ENCODE peak calls at places on chromosomes 2 and 18, in seven cellular contexts. J is upper lobe of left lung; C is CD8-positive, alpha-beta T cell; Y is SJSA1; X is uterus; Z is spleen; O is lower lobe of right lung. N is an unnamed sample.

GRCh38 chr18:3836483-3836882 is 386.5 kb downstream of the TGIF1 start:
- DNase-seq in J (no peak), O (no peak), Z (no peak), C (no peak), X (no peak), Y (no peak), N (no peak)

GRCh38 chr2:61177727-61178549 is 15.9 kb downstream of the C2orf74 start:
- DNase-seq in Y (peak; percentile 50), O (peak; percentile 57), X (peak; percentile 41), Z (peak; percentile 89), C (peak; percentile 68), J (peak; percentile 89), N (peak; percentile 70)

GRCh38 chr18:21960189-21960588 is 209.2 kb upstream of the GATA6 start:
- DNase-seq in O (no peak), J (no peak), Y (no peak), X (no peak), Z (no peak), C (no peak), N (no peak)

GRCh38 chr2:55742996-55743395 is 49.4 kb upstream of the PNPT1 start:
- DNase-seq in O (no peak), C (no peak), Z (no peak), Y (no peak), J (no peak), X (no peak), N (no peak)

GRCh38 chr2:52084760-52085159 is 1052.8 kb upstream of the NRXN1 start:
- DNase-seq in O (no peak), Z (no peak), J (no peak), X (no peak), Y (no peak), C (no peak), N (no peak)

GRCh38 chr18:25278415-25278814 is 73.6 kb downstream of the ZNF521 start:
- DNase-seq in Y (no peak), Z (no peak), X (no peak), J (no peak), O (no peak), C (no peak), N (no peak)

GRCh38 chr2:121202541-121203310 is 82.3 kb downstream of the TFCP2L1 start:
- DNase-seq in Y (no peak), X (no peak), O (peak; percentile 27), J (no peak), C (no peak), Z (peak; percentile 64), N (peak; percentile 32)

GRCh38 chr2:215711484-215712034 is 275.7 kb upstream of the FN1 start:
- DNase-seq in Z (no peak), Y (peak; percentile 41), O (no peak), X (no peak), J (no peak), C (no peak), N (no peak)

GRCh38 chr2:109028280-109028679 is 39.3 kb upstream of the EDAR start:
- DNase-seq in J (no peak), Y (no peak), Z (no peak), O (no peak), X (no peak), C (no peak), N (no peak)

GRCh38 chr2:133787207-133787606 is 218.9 kb upstream of the NCKAP5 start:
- DNase-seq in X (no peak), Y (no peak), Z (no peak), J (no peak), C (no peak), O (no peak), N (no peak)

GRCh38 chr2:227411320-227411989 is 23.7 kb upstream of the SCYGR1 start:
- DNase-seq in C (no peak), J (peak; percentile 13), O (no peak), X (no peak), Z (no peak), Y (no peak), N (no peak)

GRCh38 chr2:230225486-230225885 is at the start of gene SP140:
- DNase-seq in J (no peak), Z (peak; percentile 93), X (no peak), C (peak; percentile 73), Y (no peak), O (peak; percentile 72), N (peak; percentile 49)

GRCh38 chr2:14614011-14614410 is 18.5 kb upstream of the LRATD1 start:
- DNase-seq in J (no peak), Y (no peak), X (no peak), C (no peak), O (no peak), Z (no peak), N (no peak)

GRCh38 chr2:229416116-229416694 is 145.1 kb upstream of the PID1 start:
- DNase-seq in C (no peak), Y (no peak), Z (no peak), O (peak; percentile 84), X (peak; percentile 81), J (peak; percentile 0), N (peak; percentile 82)

GRCh38 chr2:181070119-181070833 is 89.9 kb downstream of the UBE2E3 start:
- DNase-seq in Z (no peak), Y (no peak), X (no peak), J (no peak), O (no peak), C (no peak), N (no peak)

GRCh38 chr2:162731917-162732804 is 106.4 kb downstream of the KCNH7 start:
- DNase-seq in C (no peak), J (no peak), Y (no peak), X (no peak), Z (no peak), O (no peak), N (no peak)

GRCh38 chr18:79567481-79568147 is 112.0 kb upstream of the CTDP1 start:
- DNase-seq in Z (peak; percentile 53), Y (peak; percentile 89), X (no peak), J (peak; percentile 65), C (no peak), O (peak; percentile 47), N (peak; percentile 69)

GRCh38 chr2:71618327-71619113 is 165.2 kb downstream of the DYSF start:
- DNase-seq in O (no peak), C (peak; percentile 38), X (no peak), Y (peak; percentile 43), Z (no peak), J (peak; percentile 49), N (no peak)

GRCh38 chr2:37664190-37664751 is 7.2 kb downstream of the CDC42EP3 start:
- DNase-seq in X (no peak), C (no peak), Y (no peak), O (no peak), Z (no peak), J (no peak), N (no peak)

GRCh38 chr2:37665038-37665437 is 6.4 kb downstream of the CDC42EP3 start:
- DNase-seq in C (no peak), O (no peak), Z (no peak), J (no peak), X (no peak), Y (no peak), N (no peak)

GRCh38 chr2:37666772-37667171 is 4.7 kb downstream of the CDC42EP3 start:
- DNase-seq in X (no peak), Y (no peak), O (no peak), C (no peak), Z (no peak), J (no peak), N (no peak)

GRCh38 chr2:37667704-37668103 is 3.7 kb downstream of the CDC42EP3 start:
- DNase-seq in J (no peak), O (no peak), Z (no peak), C (no peak), Y (no peak), X (no peak), N (no peak)

GRCh38 chr2:37665622-37666362 is 5.7 kb downstream of the CDC42EP3 start:
- DNase-seq in J (no peak), O (no peak), X (no peak), Y (no peak), Z (no peak), C (no peak), N (no peak)
- H3K4me1 ChIP-seq in J (peaks cover 9% of the 10 kb centered on the region), O (peaks cover 88% of the 10 kb centered on the region), X (no peaks in the 10 kb centered on the region), Y (peaks cover 18% of the 10 kb centered on the region), Z (peaks cover 100% of the 10 kb centered on the region), C (peaks cover 66% of the 10 kb centered on the region), N (peaks cover 80% of the 10 kb centered on the region)

GRCh38 chr18:32773187-32773712 is 427 bp upstream of the KLHL14 start:
- DNase-seq in Y (no peak), O (no peak), X (no peak), J (no peak), C (no peak), Z (no peak), N (no peak)

GRCh38 chr18:32777049-32777448 is 4.2 kb upstream of the KLHL14 start:
- DNase-seq in Z (no peak), J (no peak), C (no peak), Y (no peak), O (no peak), X (no peak), N (no peak)

GRCh38 chr18:32775628-32776027 is 2.8 kb upstream of the KLHL14 start:
- DNase-seq in C (no peak), X (no peak), Z (no peak), J (no peak), O (no peak), Y (no peak), N (no peak)

GRCh38 chr18:32779010-32779409 is 6.2 kb upstream of the KLHL14 start:
- DNase-seq in O (no peak), Z (no peak), X (no peak), Y (no peak), C (no peak), J (no peak), N (no peak)

DNA sequence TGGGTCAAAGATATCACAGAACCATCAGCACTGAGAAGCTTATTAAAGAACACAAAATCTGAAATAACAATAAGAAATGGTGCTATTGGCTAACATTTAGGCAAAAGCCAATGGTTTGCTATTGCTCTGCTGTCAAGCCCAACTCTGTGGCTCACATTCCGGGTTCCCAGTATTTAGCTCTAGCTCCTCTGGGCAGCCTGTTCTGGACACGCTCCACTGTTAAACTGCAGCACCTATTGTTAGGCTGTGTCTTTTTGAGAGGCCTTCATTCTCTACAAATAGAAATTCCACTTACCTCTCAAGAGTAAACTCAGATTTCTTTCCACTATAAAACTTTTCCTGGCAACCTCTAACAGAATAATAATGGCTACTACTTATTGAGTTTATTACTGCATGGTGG is 3.7 kb upstream of the KLHL14 start:
- DNase-seq in C (no peak), Y (no peak), J (no peak), O (no peak), X (no peak), Z (no peak), N (no peak)
- H3K4me1 ChIP-seq in C (no peaks in the 10 kb centered on the region), Y (no peaks in the 10 kb centered on the region), J (peaks cover 3% of the 10 kb centered on the region), O (no peaks in the 10 kb centered on the region), X (no peaks in the 10 kb centered on the region), Z (peaks cover 19% of the 10 kb centered on the region), N (no peaks in the 10 kb centered on the region)

GRCh38 chr2:8329660-8330622 is 351.9 kb upstream of the ID2 start:
- DNase-seq in X (no peak), Z (no peak), O (no peak), Y (no peak), J (peak; percentile 64), C (no peak), N (no peak)
- H3K4me1 ChIP-seq in X (no peaks in the 10 kb centered on the region), Z (peaks cover 48% of the 10 kb centered on the region), O (peaks cover 11% of the 10 kb centered on the region), Y (no peaks in the 10 kb centered on the region), J (peaks cover 7% of the 10 kb centered on the region), C (no peaks in the 10 kb centered on the region), N (no peaks in the 10 kb centered on the region)

DNA sequence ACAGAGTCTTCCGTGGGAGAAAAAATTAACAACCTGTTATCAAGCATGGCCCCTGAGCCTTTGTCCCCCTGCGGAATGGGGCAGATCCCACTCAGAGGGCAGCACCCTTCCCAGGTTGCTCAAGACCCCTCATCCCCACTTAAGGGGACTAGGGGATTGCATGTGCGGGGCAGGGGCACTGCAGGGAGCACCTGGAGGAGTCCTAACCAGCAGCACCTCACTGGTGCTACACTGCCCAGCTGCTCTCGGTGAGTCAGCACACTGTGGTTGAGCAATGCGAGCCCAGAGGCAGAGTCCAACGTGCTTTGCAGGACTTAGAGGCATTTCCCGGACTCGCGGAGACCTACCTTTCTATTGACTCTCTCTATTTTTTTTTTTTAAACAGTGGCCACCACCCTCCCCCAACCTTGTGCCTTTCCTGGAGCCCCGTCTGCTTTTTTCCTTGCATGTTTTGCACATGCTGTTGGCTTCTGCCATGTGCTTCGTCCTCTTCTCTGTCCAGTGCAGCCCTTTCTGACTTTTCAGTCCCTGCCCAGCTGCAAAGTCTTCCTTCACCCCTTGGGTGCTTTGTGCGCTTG is 74.0 kb downstream of the IL1R2 start:
- DNase-seq in X (peak; percentile 41), O (peak; percentile 62), J (no peak), C (no peak), Z (peak; percentile 85), Y (peak; percentile 68), N (peak; percentile 73)
- H3K4me1 ChIP-seq in X (peaks cover 8% of the 10 kb centered on the region), O (peaks cover 75% of the 10 kb centered on the region), J (peaks cover 65% of the 10 kb centered on the region), C (no peaks in the 10 kb centered on the region), Z (peaks cover 44% of the 10 kb centered on the region), Y (peaks cover 58% of the 10 kb centered on the region), N (peaks cover 73% of the 10 kb centered on the region)

N was measured in psoas muscle.